ENCODE peak calls at places on chromosomes 16 and 17, in five cellular contexts. Q, U, Z, J and C are unnamed samples.

GRCh38 chr17:65514082-65514481 is 47.4 kb downstream of the AXIN2 start:
- DNase-seq in Q (no peak), U (no peak), Z (no peak), J (no peak), C (no peak)

GRCh38 chr17:77887464-77888241 is 70.8 kb upstream of the TNRC6C start:
- DNase-seq in Q (peak; percentile 80), U (no peak), Z (no peak), J (peak; percentile 85), C (peak; percentile 56)

GRCh38 chr17:74639704-74640142 is 16.2 kb upstream of the CD300E start:
- DNase-seq in Q (no peak), U (no peak), Z (no peak), J (no peak), C (peak; percentile 37)

GRCh38 chr16:75064403-75065148 is 52.0 kb downstream of the LDHD start:
- DNase-seq in Q (no peak), U (no peak), Z (no peak), J (no peak), C (no peak)

GRCh38 chr16:56866955-56867830 is 2.2 kb downstream of the SLC12A3 start:
- DNase-seq in Q (no peak), U (no peak), Z (peak; percentile 72), J (no peak), C (no peak)

GRCh38 chr16:24318670-24319069 is 62.5 kb downstream of the CACNG3 start:
- DNase-seq in Q (no peak), U (no peak), Z (no peak), J (no peak), C (no peak)

GRCh38 chr17:4389079-4389478 is 22.6 kb upstream of the UBE2G1 start:
- DNase-seq in Q (no peak), U (no peak), Z (no peak), J (no peak), C (no peak)

GRCh38 chr17:15454328-15454727 is 13.1 kb downstream of the CDRT4 start:
- DNase-seq in Q (no peak), U (no peak), Z (no peak), J (no peak), C (no peak)

GRCh38 chr17:44688675-44689491 is 693 bp downstream of the CCDC43 start:
- DNase-seq in Q (no peak), U (no peak), Z (peak; percentile 42), J (no peak), C (no peak)

GRCh38 chr17:47810200-47810821 is 11.3 kb downstream of the OSBPL7 start:
- DNase-seq in Q (peak; percentile 15), U (no peak), Z (no peak), J (no peak), C (no peak)

GRCh38 chr17:27207073-27207511 is 86.8 kb upstream of the WSB1 start:
- DNase-seq in Q (no peak), U (no peak), Z (no peak), J (no peak), C (no peak)

GRCh38 chr17:35018814-35019213 is 38.5 kb downstream of the LIG3 start:
- DNase-seq in Q (no peak), U (no peak), Z (no peak), J (no peak), C (no peak)

GRCh38 chr16:73605309-73605708 is 557.4 kb upstream of the ZFHX3 start:
- DNase-seq in Q (no peak), U (no peak), Z (no peak), J (no peak), C (no peak)

GRCh38 chr16:58455750-58456149 is 44.2 kb upstream of the NDRG4 start:
- DNase-seq in Q (no peak), U (no peak), Z (no peak), J (no peak), C (no peak)

GRCh38 chr17:14299261-14300093 is 1.4 kb upstream of the HS3ST3B1 start:
- DNase-seq in Q (no peak), U (no peak), Z (no peak), J (no peak), C (peak; percentile 37)

GRCh38 chr17:17783121-17783824 is 53.5 kb downstream of the SREBF1 start:
- DNase-seq in Q (peak; percentile 91), U (no peak), Z (peak; percentile 84), J (no peak), C (peak; percentile 32)
- TF ChIP-seq CTCF in Q (no peak), U (no peak), Z (peak; percentile 39), J (no peak), C (no peak)

DNA sequence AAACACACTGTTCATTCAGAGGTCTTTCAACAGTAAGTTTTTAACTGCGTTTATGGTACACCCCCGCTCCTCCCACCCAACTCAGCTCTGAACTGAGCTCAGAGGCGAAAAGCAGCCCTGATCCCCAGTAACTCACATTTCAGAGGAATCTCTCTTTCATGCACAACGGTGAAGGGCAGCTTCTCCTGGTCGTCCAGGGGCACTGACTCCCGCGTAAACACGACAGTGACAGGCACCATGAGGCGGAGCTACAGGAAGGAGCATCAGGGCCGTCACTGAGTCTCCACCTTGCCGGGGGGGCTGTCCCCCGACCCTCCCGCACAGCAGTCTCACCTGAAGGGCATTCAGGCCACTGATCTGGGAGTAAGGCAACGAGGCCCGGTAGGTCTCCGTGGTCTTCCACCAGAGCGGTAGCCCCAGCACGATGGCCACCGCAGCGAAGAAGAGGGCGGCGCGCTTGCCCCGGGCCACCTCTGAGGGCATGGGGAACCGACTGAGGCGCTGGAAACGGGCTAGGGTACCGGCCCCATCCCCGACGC is 539 bp downstream of the PIGS start:
- DNase-seq in Q (peak; percentile 30), U (no peak), Z (peak; percentile 56), J (no peak), C (peak; percentile 40)
- TF ChIP-seq CTCF in Q (no peak), U (no peak), Z (no peak), J (no peak), C (no peak)

DNA sequence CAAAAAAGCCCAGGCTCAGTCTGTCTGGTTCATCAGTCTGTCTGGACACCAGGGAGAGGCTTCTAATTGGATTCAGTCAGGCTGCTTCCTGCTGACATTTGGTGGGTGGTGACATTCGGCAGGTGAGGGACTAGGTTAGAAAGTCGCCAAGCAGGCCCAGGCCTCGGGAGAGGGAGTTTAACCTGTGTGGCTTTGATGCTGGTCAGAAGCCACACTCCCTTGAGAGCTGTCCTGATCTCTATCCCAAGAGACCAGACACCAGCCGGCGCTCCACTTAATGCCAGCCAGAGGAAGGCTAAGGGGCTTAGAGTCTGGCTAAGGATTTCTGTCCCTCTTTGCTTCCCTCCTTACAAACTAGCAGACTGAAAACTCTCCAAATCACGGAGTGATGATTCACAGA is 135.0 kb downstream of the GSG1L start:
- DNase-seq in Q (no peak), U (no peak), Z (no peak), J (no peak), C (no peak)
- TF ChIP-seq CTCF in Q (no peak), U (no peak), Z (no peak), J (no peak), C (no peak)

DNA sequence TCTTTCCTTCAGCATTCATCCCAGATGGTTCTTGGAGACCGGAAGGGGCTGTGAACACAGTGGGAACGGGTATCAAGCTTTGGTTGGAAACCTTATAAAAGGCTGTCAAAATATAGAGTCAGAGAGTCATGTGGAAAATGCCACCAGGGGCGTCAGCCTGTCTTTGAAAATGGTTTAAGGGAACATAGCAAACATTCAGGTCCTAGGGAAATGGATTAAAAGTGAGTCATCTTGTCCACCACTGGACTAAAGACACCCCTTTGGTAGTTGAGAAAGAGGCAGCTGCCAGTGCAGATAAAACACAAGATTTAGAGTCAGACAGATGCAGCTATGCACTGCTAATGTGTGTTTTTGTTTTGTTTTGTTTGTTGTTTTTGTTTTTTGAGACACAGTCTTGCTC is 47.8 kb upstream of the BCO1 start:
- DNase-seq in Q (no peak), U (no peak), Z (no peak), J (no peak), C (no peak)
- TF ChIP-seq CTCF in Q (no peak), U (no peak), Z (no peak), J (no peak), C (no peak)

DNA sequence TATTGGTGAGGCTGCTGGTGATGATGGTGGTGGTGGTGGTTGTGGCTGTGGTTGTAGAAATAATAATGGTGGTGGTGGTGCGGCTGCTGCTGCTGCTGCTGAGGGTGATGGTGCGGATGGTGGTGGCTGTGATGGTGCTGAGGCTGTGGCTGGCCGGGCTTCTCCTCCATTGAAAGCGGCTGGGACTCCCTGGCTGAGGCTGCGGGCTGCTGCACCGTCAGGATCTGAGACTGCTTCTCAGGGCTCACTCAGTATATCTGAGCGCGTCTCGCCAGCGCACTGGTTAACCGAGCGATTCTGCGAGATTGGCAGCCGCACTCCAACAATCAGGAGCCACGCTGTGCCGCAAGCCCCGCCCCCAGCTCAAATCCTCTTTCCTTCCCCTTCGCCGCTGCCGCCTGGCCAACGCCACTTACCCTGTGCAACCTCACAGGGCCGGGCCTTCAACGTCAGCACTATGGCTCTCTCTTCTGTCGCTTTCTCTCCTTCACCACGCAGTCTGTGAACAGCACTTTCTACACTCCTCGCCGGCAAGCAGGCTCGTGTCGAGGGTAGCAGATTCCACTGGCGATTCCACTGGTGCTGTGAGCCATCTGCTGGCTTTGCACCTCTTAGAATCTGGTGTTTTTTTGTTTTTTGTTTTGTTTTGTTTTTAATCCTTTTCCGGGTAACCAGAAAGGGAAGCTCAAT is at the start of gene NUFIP2:
- DNase-seq in Q (peak; percentile 100), U (peak; percentile 96), Z (peak; percentile 97), J (peak; percentile 99), C (peak; percentile 95)
- TF ChIP-seq CTCF in Q (no peak), U (no peak), Z (no peak), J (peak; percentile 55), C (no peak)

DNA sequence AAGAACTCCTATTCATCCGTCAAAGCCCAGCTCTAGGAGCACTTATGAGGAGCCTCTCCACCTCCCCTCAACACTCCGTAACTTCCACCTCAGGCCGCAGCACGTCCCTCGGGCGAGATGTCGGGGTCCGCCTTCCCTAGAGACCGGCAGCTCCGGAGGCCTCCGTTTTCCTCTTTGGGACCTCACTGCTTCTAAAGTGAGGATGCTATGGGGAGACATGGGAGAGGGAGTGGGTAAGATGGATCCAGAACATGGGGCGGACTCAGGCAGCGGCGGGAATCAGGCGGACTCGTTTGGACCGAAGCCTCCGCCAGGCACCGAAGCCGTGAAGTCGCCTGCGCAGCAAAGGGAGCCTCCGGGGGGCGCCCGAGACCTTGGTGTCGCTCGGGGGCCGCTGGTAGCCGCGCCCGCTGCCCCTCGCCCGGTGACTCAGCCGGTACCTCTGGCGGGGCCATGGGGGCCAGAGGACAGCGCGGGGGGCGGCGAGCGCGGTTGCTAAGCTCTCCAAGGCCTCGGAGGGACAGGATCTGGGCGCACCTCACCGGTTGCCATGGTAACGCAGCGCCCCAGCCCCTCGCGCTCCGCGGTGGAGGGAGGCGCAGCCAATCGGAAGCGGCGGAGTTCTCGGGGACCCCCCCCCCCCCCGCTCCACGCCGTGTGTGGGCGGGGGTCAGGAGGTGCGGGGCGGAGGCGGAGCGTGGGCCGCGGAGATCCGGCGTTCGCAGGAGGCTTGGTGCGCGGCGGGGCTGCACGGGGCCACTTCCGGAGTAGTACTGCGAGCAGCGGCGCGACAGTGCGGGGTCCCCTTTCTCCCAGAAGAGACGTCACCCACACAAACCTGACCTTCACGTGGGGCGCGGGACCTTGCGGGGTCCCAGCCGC is 1.3 kb upstream of the HIC1 start:
- DNase-seq in Q (peak; percentile 82), U (no peak), Z (peak; percentile 90), J (peak; percentile 76), C (peak; percentile 76)
- TF ChIP-seq CTCF in Q (peak; percentile 66), U (no peak), Z (peak; percentile 81), J (peak; percentile 81), C (no peak)

GRCh38 chr16:65661451-65661850 is 539.6 kb upstream of the CDH11 start:
- DNase-seq in Q (no peak), U (no peak), Z (no peak), J (no peak), C (no peak)

GRCh38 chr16:65662236-65662635 is 540.4 kb upstream of the CDH11 start:
- DNase-seq in Q (no peak), U (no peak), Z (no peak), J (no peak), C (no peak)

GRCh38 chr16:65663774-65664173 is 541.9 kb upstream of the CDH11 start:
- DNase-seq in Q (no peak), U (no peak), Z (no peak), J (no peak), C (no peak)

GRCh38 chr16:65666132-65666869 is 544.4 kb upstream of the CDH11 start:
- DNase-seq in Q (no peak), U (no peak), Z (no peak), J (no peak), C (no peak)

GRCh38 chr16:65667013-65667578 is 545.2 kb upstream of the CDH11 start:
- DNase-seq in Q (no peak), U (no peak), Z (no peak), J (no peak), C (no peak)
- TF ChIP-seq CTCF in Q (no peak), U (no peak), Z (no peak), J (no peak), C (no peak)